ENCODE peak calls at places on chromosomes 16 and 17, in seven cellular contexts. C is SJSA1, H is brain microvascular endothelial cell, G is GOT3, Q is NCI-H1105, A is KBM-7, T is T-helper 9 cell. V is an unnamed sample.

GRCh38 chr16:6926762-6927161 is 405.9 kb upstream of the RBFOX1 start:
- DNase-seq in C (no peak), H (no peak), G (no peak), Q (no peak), A (no peak), T (no peak), V (no peak)

GRCh38 chr16:1691276-1691675 is 13.2 kb downstream of the JPT2 start:
- DNase-seq in C (no peak), H (peak), G (no peak), Q (no peak), A (no peak), T (no peak), V (no peak)

GRCh38 chr16:23729503-23730424 is 16.7 kb upstream of the ERN2 start:
- DNase-seq in C (no peak), H (peak), G (no peak), Q (no peak), A (peak), T (no peak), V (no peak)

GRCh38 chr17:82932146-82933005 is 92.6 kb upstream of the ZNF750 start:
- DNase-seq in C (no peak), H (peak), G (no peak), Q (no peak), A (no peak), T (no peak), V (peak)

GRCh38 chr16:65202461-65202860 is 80.6 kb upstream of the CDH11 start:
- DNase-seq in C (no peak), H (no peak), G (no peak), Q (no peak), A (no peak), T (no peak), V (no peak)

GRCh38 chr17:76281573-76282371 is 16.6 kb downstream of the UBALD2 start:
- DNase-seq in C (no peak), H (no peak), G (no peak), Q (no peak), A (no peak), T (no peak), V (peak)

GRCh38 chr16:3469736-3470135 is 25.6 kb downstream of the C16orf90 start:
- DNase-seq in C (no peak), H (no peak), G (no peak), Q (no peak), A (no peak), T (no peak), V (no peak)

GRCh38 chr17:50952889-50953288 is 86.7 kb upstream of the TOB1 start:
- DNase-seq in C (peak), H (no peak), G (no peak), Q (no peak), A (no peak), T (no peak), V (no peak)

GRCh38 chr17:42329025-42329976 is 41.0 kb downstream of the STAT5A start:
- DNase-seq in C (peak), H (peak), G (no peak), Q (no peak), A (no peak), T (no peak), V (no peak)

GRCh38 chr16:19527161-19527560 is 3.4 kb downstream of the CCP110 start:
- DNase-seq in C (no peak), H (no peak), G (no peak), Q (no peak), A (no peak), T (no peak), V (no peak)

GRCh38 chr17:64537488-64537887 is 30.7 kb downstream of the CEP95 start:
- DNase-seq in C (no peak), H (no peak), G (no peak), Q (no peak), A (no peak), T (no peak), V (no peak)

GRCh38 chr17:61389670-61390478 is 9.8 kb upstream of the TBX2 start:
- DNase-seq in C (no peak), H (no peak), G (no peak), Q (no peak), A (peak), T (peak), V (no peak)

GRCh38 chr17:9230861-9231260 is 209.6 kb downstream of the NTN1 start:
- DNase-seq in C (no peak), H (no peak), G (no peak), Q (no peak), A (no peak), T (no peak), V (no peak)

GRCh38 chr17:38748329-38749221 is at the start of gene PCGF2:
- DNase-seq in C (peak), H (peak), G (no peak), Q (peak), A (peak), T (no peak), V (peak)

GRCh38 chr17:21033350-21033749 is 9.5 kb downstream of the USP22 start:
- DNase-seq in C (no peak), H (no peak), G (no peak), Q (no peak), A (no peak), T (no peak), V (no peak)

GRCh38 chr16:8756755-8757154 is 40.7 kb downstream of the TMEM186 start:
- DNase-seq in C (no peak), H (no peak), G (no peak), Q (no peak), A (no peak), T (no peak), V (no peak)

GRCh38 chr16:74713876-74714275 is 13.2 kb upstream of the MLKL start:
- DNase-seq in C (no peak), H (no peak), G (no peak), Q (no peak), A (no peak), T (no peak), V (no peak)

GRCh38 chr17:40025991-40026815 is 11.0 kb downstream of the CSF3 start:
- DNase-seq in C (no peak), H (peak), G (no peak), Q (no peak), A (no peak), T (no peak), V (no peak)

GRCh38 chr17:64741924-64742670 is 80.0 kb upstream of the SMURF2 start:
- DNase-seq in C (peak), H (no peak), G (no peak), Q (no peak), A (no peak), T (no peak), V (peak)

GRCh38 chr16:56935201-56935600 is 3.3 kb downstream of the HERPUD1 start:
- DNase-seq in C (no peak), H (no peak), G (no peak), Q (no peak), A (no peak), T (no peak), V (no peak)

GRCh38 chr17:31744541-31744951 is 114.5 kb downstream of the COPRS start:
- DNase-seq in C (peak), H (no peak), G (no peak), Q (no peak), A (no peak), T (no peak), V (no peak)

GRCh38 chr17:47875011-47875471 is 21.0 kb upstream of the SP2 start:
- DNase-seq in C (no peak), H (no peak), G (no peak), Q (no peak), A (no peak), T (no peak), V (no peak)

GRCh38 chr16:1825864-1826690 is 548 bp downstream of the HAGH start:
- DNase-seq in C (no peak), H (no peak), G (no peak), Q (peak), A (peak), T (peak), V (peak)

GRCh38 chr16:84518804-84519341 is 14.4 kb upstream of the MEAK7 start:
- DNase-seq in C (no peak), H (no peak), G (no peak), Q (peak), A (no peak), T (peak), V (no peak)

GRCh38 chr17:13589658-13590057 is 12.1 kb downstream of the HS3ST3A1 start:
- DNase-seq in C (no peak), H (no peak), G (no peak), Q (no peak), A (no peak), T (no peak), V (no peak)

GRCh38 chr17:44758414-44759095 is at the start of gene ADAM11:
- DNase-seq in C (peak), H (no peak), G (no peak), Q (no peak), A (no peak), T (no peak), V (no peak)